ENCODE peak calls at places on chromosomes 6 and 20, in ten cellular contexts. H is heart right ventricle; K is esophagus squamous epithelium; G is suprapubic skin; V is body of pancreas; Q is effector memory CD4-positive, alpha-beta T cell; W is adrenal gland; I is ovary; L is AG04450; A is PC-3. S is an unnamed sample.

GRCh38 chr6:131532476-131533108 is 40.4 kb upstream of the ARG1 start:
- DNase-seq in H (no peak), K (no peak), G (no peak), V (no peak), Q (no peak), W (no peak), I (no peak), L (no peak), A (no peak), S (no peak)

GRCh38 chr6:68233623-68234022 is 401.5 kb upstream of the ADGRB3 start:
- DNase-seq in H (no peak), K (no peak), G (no peak), V (no peak), Q (no peak), W (no peak), I (no peak), L (no peak), A (peak), S (no peak)

GRCh38 chr6:66731310-66731709 is 1024.3 kb upstream of the EYS start:
- DNase-seq in H (no peak), K (no peak), G (no peak), V (no peak), Q (no peak), W (no peak), I (no peak), L (no peak), A (peak), S (no peak)

GRCh38 chr6:140855520-140855919 is 1277.2 kb upstream of the GJE1 start:
- DNase-seq in H (no peak), K (no peak), G (no peak), V (no peak), Q (no peak), W (no peak), I (no peak), L (no peak), A (peak), S (no peak)

GRCh38 chr6:99547526-99547925 is 20.9 kb downstream of the CCNC start:
- DNase-seq in H (no peak), K (no peak), G (no peak), V (no peak), Q (no peak), W (no peak), I (no peak), L (no peak), A (peak), S (no peak)

GRCh38 chr20:49344975-49345374 is 67.1 kb upstream of the ZNFX1 start:
- DNase-seq in H (peak), K (no peak), G (peak), V (peak), Q (no peak), W (peak), I (peak), L (peak), A (peak), S (no peak)

GRCh38 chr6:20031342-20031741 is 180.9 kb downstream of the MBOAT1 start:
- DNase-seq in H (no peak), K (no peak), G (no peak), V (no peak), Q (no peak), W (no peak), I (no peak), L (no peak), A (no peak), S (no peak)

GRCh38 chr20:19403549-19403948 is 191.1 kb downstream of the SLC24A3 start:
- DNase-seq in H (no peak), K (no peak), G (no peak), V (no peak), Q (no peak), W (no peak), I (no peak), L (no peak), A (no peak), S (no peak)

GRCh38 chr6:150091466-150091865 is 22.5 kb upstream of the ULBP3 start:
- DNase-seq in H (no peak), K (no peak), G (no peak), V (no peak), Q (no peak), W (no peak), I (no peak), L (no peak), A (no peak), S (no peak)

GRCh38 chr6:6890400-6890858 is 217.3 kb upstream of the RREB1 start:
- DNase-seq in H (peak), K (no peak), G (no peak), V (no peak), Q (no peak), W (peak), I (peak), L (no peak), A (no peak), S (no peak)

GRCh38 chr20:63896136-63896890 is 1.4 kb downstream of the DNAJC5 start:
- DNase-seq in H (peak), K (no peak), G (no peak), V (peak), Q (no peak), W (peak), I (peak), L (no peak), A (peak), S (peak)

GRCh38 chr6:10146723-10147451 is 268.0 kb downstream of the TFAP2A start:
- DNase-seq in H (peak), K (no peak), G (no peak), V (peak), Q (no peak), W (peak), I (no peak), L (no peak), A (peak), S (peak)

GRCh38 chr20:20454850-20455627 is 87.1 kb downstream of the INSM1 start:
- DNase-seq in H (no peak), K (no peak), G (no peak), V (no peak), Q (no peak), W (no peak), I (no peak), L (no peak), A (no peak), S (no peak)

GRCh38 chr6:125233216-125233615 is 68.6 kb downstream of the HDDC2 start:
- DNase-seq in H (no peak), K (no peak), G (no peak), V (no peak), Q (no peak), W (no peak), I (no peak), L (no peak), A (no peak), S (no peak)

GRCh38 chr6:25628471-25629201 is 23.4 kb upstream of the SCGN start:
- DNase-seq in H (no peak), K (no peak), G (no peak), V (no peak), Q (no peak), W (no peak), I (no peak), L (no peak), A (no peak), S (no peak)

GRCh38 chr20:21781446-21782075 is 76.1 kb downstream of the PAX1 start:
- DNase-seq in H (no peak), K (no peak), G (no peak), V (no peak), Q (no peak), W (no peak), I (no peak), L (no peak), A (no peak), S (no peak)

GRCh38 chr6:81859884-81860283 is 107.4 kb upstream of the TENT5A start:
- DNase-seq in H (peak), K (no peak), G (no peak), V (no peak), Q (no peak), W (peak), I (peak), L (no peak), A (no peak), S (no peak)

GRCh38 chr20:57167292-57167655 is 99.2 kb downstream of the BMP7 start:
- DNase-seq in H (no peak), K (no peak), G (no peak), V (no peak), Q (no peak), W (no peak), I (no peak), L (no peak), A (no peak), S (no peak)

GRCh38 chr6:93746892-93747291 is 327.5 kb upstream of the EPHA7 start:
- DNase-seq in H (no peak), K (no peak), G (no peak), V (no peak), Q (no peak), W (no peak), I (no peak), L (no peak), A (no peak), S (no peak)

GRCh38 chr6:166640342-166641043 is 13.4 kb upstream of the RPS6KA2 start:
- DNase-seq in H (peak), K (no peak), G (no peak), V (no peak), Q (no peak), W (no peak), I (no peak), L (no peak), A (no peak), S (no peak)

GRCh38 chr6:119887671-119888070 is 538.1 kb upstream of the MAN1A1 start:
- DNase-seq in H (no peak), K (no peak), G (no peak), V (no peak), Q (no peak), W (no peak), I (no peak), L (no peak), A (no peak), S (no peak)

GRCh38 chr6:376823-377571 is 14.6 kb upstream of the IRF4 start:
- DNase-seq in H (no peak), K (no peak), G (peak), V (no peak), Q (no peak), W (no peak), I (peak), L (no peak), A (no peak), S (no peak)

GRCh38 chr20:39775110-39775509 is 813.0 kb downstream of the DHX35 start:
- DNase-seq in H (peak), K (peak), G (peak), V (peak), Q (no peak), W (peak), I (peak), L (no peak), A (no peak), S (no peak)

GRCh38 chr6:11769816-11770545 is 8.6 kb downstream of the ADTRP start:
- DNase-seq in H (no peak), K (no peak), G (no peak), V (no peak), Q (no peak), W (no peak), I (no peak), L (no peak), A (peak), S (no peak)

GRCh38 chr20:17721802-17722486 is 22.2 kb downstream of the BANF2 start:
- DNase-seq in H (no peak), K (no peak), G (no peak), V (peak), Q (no peak), W (no peak), I (no peak), L (no peak), A (peak), S (no peak)

GRCh38 chr6:107576852-107577251 is 86.9 kb downstream of the SOBP start:
- DNase-seq in H (no peak), K (no peak), G (no peak), V (no peak), Q (no peak), W (no peak), I (no peak), L (peak), A (peak), S (no peak)

GRCh38 chr6:35425284-35425683 is 26.9 kb upstream of the FANCE start:
- DNase-seq in H (no peak), K (no peak), G (no peak), V (no peak), Q (no peak), W (no peak), I (no peak), L (peak), A (peak), S (no peak)

GRCh38 chr6:110615723-110616122 is 139.3 kb upstream of the SLC22A16 start:
- DNase-seq in H (no peak), K (no peak), G (no peak), V (no peak), Q (no peak), W (no peak), I (no peak), L (no peak), A (no peak), S (no peak)
- H3K27ac ChIP-seq in H (peak), K (no peak), G (no peak), V (no peak), Q (no peak), W (no peak), I (no peak), L (no peak), A (no peak), S (peak)

DNA sequence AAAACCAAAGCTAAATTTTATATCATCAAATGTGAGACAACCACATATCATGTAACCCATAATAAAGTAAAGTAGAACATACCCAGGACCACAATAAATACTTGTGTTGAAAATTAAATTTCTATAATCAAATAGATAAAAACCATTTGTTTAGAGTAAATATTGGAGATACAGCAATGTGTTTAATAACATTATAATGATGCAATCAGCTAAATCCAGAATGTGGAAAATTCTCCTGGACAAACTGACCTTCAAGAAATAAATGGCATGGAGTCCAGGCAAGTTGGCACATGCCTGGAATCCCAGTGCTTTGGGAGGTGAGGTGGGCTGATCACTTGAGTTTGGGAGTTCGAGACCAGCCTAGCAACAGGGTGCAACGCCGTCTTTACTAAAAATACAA is 84.0 kb downstream of the GPX5 start:
- DNase-seq in H (no peak), K (no peak), G (no peak), V (no peak), Q (no peak), W (no peak), I (no peak), L (no peak), A (no peak), S (no peak)
- H3K27ac ChIP-seq in H (no peak), K (no peak), G (no peak), V (no peak), Q (no peak), W (no peak), I (no peak), L (no peak), A (no peak), S (no peak)

GRCh38 chr6:16914184-16914583 is 152.9 kb upstream of the ATXN1 start:
- DNase-seq in H (no peak), K (no peak), G (no peak), V (no peak), Q (no peak), W (no peak), I (no peak), L (no peak), A (no peak), S (no peak)
- H3K27ac ChIP-seq in H (no peak), K (no peak), G (no peak), V (no peak), Q (no peak), W (no peak), I (no peak), L (no peak), A (no peak), S (no peak)

GRCh38 chr6:160137989-160138835 is 16.6 kb downstream of the SLC22A1 start:
- DNase-seq in H (peak), K (no peak), G (no peak), V (peak), Q (peak), W (peak), I (peak), L (peak), A (peak), S (no peak)

GRCh38 chr6:160141001-160141726 is 19.5 kb downstream of the SLC22A1 start:
- DNase-seq in H (no peak), K (no peak), G (no peak), V (no peak), Q (no peak), W (no peak), I (no peak), L (peak), A (peak), S (no peak)

GRCh38 chr6:160138839-160139419 is 17.3 kb downstream of the SLC22A1 start:
- DNase-seq in H (no peak), K (no peak), G (no peak), V (no peak), Q (no peak), W (no peak), I (no peak), L (no peak), A (no peak), S (no peak)

GRCh38 chr6:160139420-160139851 is 17.8 kb downstream of the SLC22A1 start:
- DNase-seq in H (no peak), K (no peak), G (no peak), V (no peak), Q (no peak), W (peak), I (peak), L (peak), A (peak), S (no peak)

DNA sequence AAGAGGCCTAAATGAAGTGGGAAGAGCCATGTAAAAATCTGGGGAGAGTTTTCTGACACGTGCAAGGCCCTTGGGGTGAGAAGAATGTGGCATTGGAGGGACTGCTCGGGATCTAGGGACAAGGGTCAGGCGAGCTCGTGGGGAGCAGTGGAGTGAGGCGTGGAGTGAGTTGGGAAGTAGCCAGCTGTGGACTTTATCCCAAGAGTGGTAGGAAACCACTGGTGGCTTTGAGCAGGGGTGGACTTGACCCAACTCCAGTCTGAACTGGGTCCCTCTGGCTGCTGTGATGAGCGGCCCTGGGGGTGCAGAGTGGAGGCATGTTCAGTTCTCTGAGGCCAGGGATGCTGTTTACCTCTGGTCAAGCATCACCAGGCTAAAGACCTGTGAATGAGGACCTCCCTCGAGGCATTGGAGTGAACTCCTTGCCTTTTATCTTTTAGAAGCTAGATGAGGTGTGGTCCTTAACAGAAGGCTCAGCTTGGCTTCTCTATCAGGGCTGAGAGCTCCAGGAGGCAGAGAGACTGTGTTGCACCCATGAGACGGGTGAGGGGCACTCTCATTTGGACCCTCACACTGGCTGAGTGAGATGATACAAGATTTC is 20.6 kb downstream of the SLC22A1 start:
- DNase-seq in H (no peak), K (no peak), G (no peak), V (no peak), Q (no peak), W (no peak), I (no peak), L (no peak), A (no peak), S (no peak)
- H3K27ac ChIP-seq in H (no peak), K (no peak), G (no peak), V (no peak), Q (no peak), W (no peak), I (no peak), L (no peak), A (no peak), S (no peak)

GRCh38 chr6:151321438-151321837 is 69.9 kb downstream of the ZBTB2 start:
- DNase-seq in H (no peak), K (no peak), G (no peak), V (no peak), Q (no peak), W (no peak), I (no peak), L (no peak), A (no peak), S (no peak)
- H3K27ac ChIP-seq in H (no peak), K (no peak), G (no peak), V (no peak), Q (no peak), W (no peak), I (no peak), L (no peak), A (no peak), S (no peak)

DNA sequence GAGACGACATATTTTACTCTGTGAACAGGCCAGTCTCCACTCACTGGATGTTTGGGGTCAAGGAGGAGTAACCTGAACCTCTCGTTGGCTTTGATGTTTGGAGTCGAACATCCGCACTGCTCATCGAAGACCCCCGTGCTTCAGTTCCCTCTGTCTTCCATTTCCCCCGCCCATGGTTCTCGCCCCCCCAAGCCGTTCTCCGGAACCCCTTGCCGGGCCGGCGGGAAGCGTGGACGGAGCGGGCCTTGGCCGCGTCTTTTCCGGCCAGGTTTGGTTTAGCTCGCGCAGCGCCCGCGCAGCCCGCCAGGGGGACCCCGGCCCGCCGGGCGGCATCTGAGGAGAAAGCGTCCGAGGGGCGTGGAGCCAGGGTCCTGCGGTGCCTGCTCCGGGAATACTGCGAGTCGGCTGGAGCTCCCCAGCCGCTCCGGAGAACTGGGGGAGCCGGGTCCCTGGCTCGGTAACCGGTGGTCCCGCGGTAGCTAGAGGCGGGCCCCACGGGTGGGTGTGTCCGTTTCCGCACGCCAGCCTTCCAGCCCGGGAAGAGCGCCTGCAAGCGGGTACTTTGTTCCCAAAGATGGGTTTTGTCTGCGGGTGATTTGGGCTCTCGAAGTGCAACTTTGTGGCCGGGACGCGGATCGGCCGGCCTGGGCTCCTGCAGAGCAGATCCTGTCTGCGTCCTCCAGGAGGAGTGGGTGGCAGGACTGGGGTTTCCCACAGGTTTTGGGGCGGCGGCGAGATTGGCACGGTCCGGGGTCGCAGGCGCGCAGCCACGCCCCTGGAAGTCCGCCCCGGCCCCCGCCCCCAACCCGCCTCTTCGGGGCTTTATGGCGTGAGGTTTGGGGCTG is 429 bp upstream of the TMEM200A start:
- DNase-seq in H (peak), K (no peak), G (peak), V (peak), Q (peak), W (peak), I (peak), L (peak), A (peak), S (no peak)
- H3K27ac ChIP-seq in H (no peak), K (peak), G (peak), V (no peak), Q (peak), W (no peak), I (peak), L (no peak), A (no peak), S (no peak)

GRCh38 chr6:32112436-32112980 is 3.4 kb upstream of the TNXB start:
- DNase-seq in H (peak), K (no peak), G (peak), V (no peak), Q (no peak), W (no peak), I (no peak), L (no peak), A (no peak), S (no peak)
- H3K27ac ChIP-seq in H (peak), K (peak), G (peak), V (no peak), Q (no peak), W (no peak), I (peak), L (no peak), A (no peak), S (no peak)